ENCODE peak calls at places on chromosomes 16 and 17, in nine cellular contexts. M is A673; E is neural crest cell; L is NCI-H1436 treated with DMSO at 0.1 percent for 48 hours; T is NCI-H187; C is lower lobe of right lung; Y is CD8-positive, alpha-beta memory T cell; W is cardiac muscle cell; Z is EL. I is an unnamed sample.

GRCh38 chr17:1147664-1148063 is 32.1 kb downstream of the ABR start:
- DNase-seq in W (peak; percentile 82), Y (no peak), T (peak; percentile 5), Z (peak; percentile 31), E (peak; percentile 56), L (no peak), M (peak; percentile 82), C (no peak), I (no peak)

GRCh38 chr16:20089246-20089965 is 15.7 kb upstream of the GPR139 start:
- DNase-seq in M (no peak), Z (no peak), L (no peak), E (no peak), C (no peak), W (no peak), T (no peak), Y (no peak), I (no peak)

GRCh38 chr17:9467518-9467917 is 108.1 kb downstream of the STX8 start:
- DNase-seq in W (peak; percentile 2), E (no peak), Z (no peak), M (no peak), T (no peak), C (no peak), Y (no peak), L (no peak), I (no peak)

GRCh38 chr16:48321307-48322036 is 63.7 kb downstream of the SIAH1 start:
- DNase-seq in M (no peak), C (no peak), W (no peak), Y (no peak), Z (peak; percentile 30), E (no peak), T (no peak), L (no peak), I (no peak)

GRCh38 chr16:30010817-30011504 is at the start of gene DOC2A:
- DNase-seq in Y (no peak), L (no peak), T (no peak), M (peak; percentile 60), C (no peak), E (peak; percentile 48), W (peak; percentile 49), Z (no peak), I (no peak)

GRCh38 chr17:7932483-7932891 is 481 bp downstream of the CNTROB start:
- DNase-seq in C (peak; percentile 58), L (no peak), M (no peak), Y (peak; percentile 10), W (peak; percentile 41), Z (peak; percentile 46), T (no peak), E (no peak), I (peak; percentile 79)

GRCh38 chr17:67628580-67629013 is 89.1 kb upstream of the NOL11 start:
- DNase-seq in T (no peak), Y (no peak), W (no peak), L (no peak), Z (no peak), C (peak; percentile 61), E (no peak), M (peak; percentile 19), I (no peak)

GRCh38 chr17:27921077-27921476 is 27.9 kb upstream of the LYRM9 start:
- DNase-seq in Y (no peak), Z (no peak), T (no peak), E (no peak), C (no peak), M (no peak), L (no peak), W (no peak), I (no peak)

GRCh38 chr17:47660064-47660492 is 10.4 kb downstream of the KPNB1 start:
- DNase-seq in T (no peak), Y (no peak), L (no peak), C (no peak), E (no peak), Z (no peak), M (no peak), W (no peak), I (peak; percentile 28)

GRCh38 chr16:59993101-59993500 is 1259.0 kb upstream of the GOT2 start:
- DNase-seq in T (no peak), M (no peak), C (no peak), E (no peak), W (no peak), L (no peak), Y (no peak), Z (no peak), I (peak; percentile 42)

GRCh38 chr16:57318240-57318970 is 33.9 kb upstream of the PLLP start:
- DNase-seq in M (no peak), E (no peak), L (no peak), T (no peak), Z (peak; percentile 29), Y (no peak), W (peak; percentile 71), C (no peak), I (no peak)

GRCh38 chr17:32915108-32915700 is 12.7 kb upstream of the TMEM98 start:
- DNase-seq in T (no peak), Y (no peak), C (no peak), M (no peak), Z (no peak), E (no peak), W (no peak), L (no peak), I (peak; percentile 13)

GRCh38 chr16:85187002-85187401 is 74.7 kb upstream of the CIBAR2 start:
- DNase-seq in Y (no peak), Z (peak; percentile 77), T (no peak), M (no peak), W (peak; percentile 65), L (no peak), C (no peak), E (no peak), I (no peak)

GRCh38 chr17:521168-521525 is 168.5 kb upstream of the RPH3AL start:
- DNase-seq in T (no peak), E (no peak), C (no peak), L (no peak), M (no peak), Z (no peak), W (no peak), Y (no peak), I (no peak)

GRCh38 chr17:49574945-49575523 is 637 bp upstream of the NXPH3 start:
- DNase-seq in C (peak; percentile 23), Y (no peak), M (no peak), L (no peak), W (no peak), E (no peak), Z (no peak), T (no peak), I (no peak)

GRCh38 chr16:247027-247426 is 12.4 kb downstream of the FAM234A start:
- DNase-seq in C (no peak), Z (no peak), W (no peak), Y (no peak), M (no peak), T (no peak), E (no peak), L (no peak), I (no peak)

GRCh38 chr17:79574656-79575055 is 36.2 kb downstream of the RBFOX3 start:
- DNase-seq in M (no peak), Z (no peak), L (no peak), W (no peak), C (peak; percentile 22), Y (no peak), E (no peak), T (no peak), I (no peak)

GRCh38 chr17:31250229-31250628 is 46.8 kb downstream of the OMG start:
- DNase-seq in M (no peak), Z (no peak), Y (no peak), W (no peak), C (no peak), E (no peak), T (no peak), L (no peak), I (no peak)

GRCh38 chr17:35666967-35667552 is 64.4 kb upstream of the RASL10B start:
- DNase-seq in C (no peak), Y (no peak), L (no peak), M (no peak), W (no peak), E (no peak), Z (peak; percentile 2), T (no peak), I (no peak)

GRCh38 chr16:82979406-82980111 is 352.8 kb downstream of the CDH13 start:
- DNase-seq in L (no peak), M (no peak), Z (peak; percentile 4), E (no peak), T (no peak), C (no peak), Y (no peak), W (no peak), I (no peak)

GRCh38 chr16:88601313-88602036 is 31.3 kb downstream of the ZC3H18 start:
- DNase-seq in E (no peak), Y (no peak), M (no peak), L (no peak), C (no peak), Z (no peak), W (no peak), T (no peak), I (no peak)

GRCh38 chr16:49472598-49472997 is 99.0 kb downstream of the C16orf78 start:
- DNase-seq in M (no peak), E (no peak), C (peak; percentile 22), T (no peak), W (no peak), Y (no peak), Z (no peak), L (no peak), I (no peak)

GRCh38 chr16:1773703-1774455 is 945 bp upstream of the MRPS34 start:
- DNase-seq in Z (peak; percentile 40), T (no peak), M (no peak), E (no peak), C (no peak), W (no peak), L (no peak), Y (no peak), I (peak; percentile 52)